ENCODE peak calls at places on chromosomes 6 and 20, in seven cellular contexts. C is germinal center; I is Ammon's horn; U is SK-MEL-5; E is CD8-positive, alpha-beta T cell; M is stimulated activated CD4-positive, alpha-beta T cell treated with anti-CD3 and anti-CD28 coated beads, Interleukin-4, amount 100 ng/mL, for 48 hours; Z is glomerular endothelial cell. S is an unnamed sample.

GRCh38 chr6:134529921-134530320 is 212.0 kb upstream of the SGK1 start:
- DNase-seq in C (no peak), I (no peak), U (no peak), E (no peak), M (no peak), Z (no peak), S (peak)

GRCh38 chr6:27966044-27966443 is 9.0 kb downstream of the OR2B6 start:
- DNase-seq in C (peak), I (no peak), U (no peak), E (no peak), M (no peak), Z (no peak), S (no peak)

GRCh38 chr6:42138190-42138589 is 4.2 kb downstream of the C6orf132 start:
- DNase-seq in C (no peak), I (no peak), U (no peak), E (no peak), M (no peak), Z (no peak), S (no peak)

GRCh38 chr6:11391934-11392777 is 145.4 kb upstream of the TMEM170B start:
- DNase-seq in C (no peak), I (no peak), U (no peak), E (no peak), M (no peak), Z (no peak), S (no peak)

GRCh38 chr6:80527552-80528052 is 421.1 kb downstream of the BCKDHB start:
- DNase-seq in C (no peak), I (no peak), U (no peak), E (no peak), M (no peak), Z (no peak), S (no peak)

GRCh38 chr6:148140772-148141557 is 201.7 kb upstream of the SASH1 start:
- DNase-seq in C (no peak), I (no peak), U (no peak), E (no peak), M (no peak), Z (no peak), S (no peak)

GRCh38 chr6:37103169-37104039 is 66.5 kb upstream of the PIM1 start:
- DNase-seq in C (no peak), I (peak), U (no peak), E (no peak), M (no peak), Z (no peak), S (no peak)

GRCh38 chr20:20083796-20084195 is 31.5 kb downstream of the CFAP61 start:
- DNase-seq in C (peak), I (peak), U (peak), E (no peak), M (no peak), Z (peak), S (peak)

GRCh38 chr6:98670045-98670746 is 164.2 kb upstream of the POU3F2 start:
- DNase-seq in C (no peak), I (no peak), U (no peak), E (no peak), M (no peak), Z (no peak), S (no peak)

GRCh38 chr6:44525761-44526351 is 138.3 kb downstream of the CDC5L start:
- DNase-seq in C (no peak), I (no peak), U (no peak), E (no peak), M (no peak), Z (no peak), S (no peak)

GRCh38 chr6:38187285-38187684 is 367.8 kb downstream of the ZFAND3 start:
- DNase-seq in C (no peak), I (peak), U (no peak), E (no peak), M (no peak), Z (no peak), S (no peak)

GRCh38 chr6:118923035-118923434 is 11.9 kb downstream of the MCM9 start:
- DNase-seq in C (no peak), I (no peak), U (no peak), E (no peak), M (no peak), Z (no peak), S (no peak)

GRCh38 chr6:30743099-30744053 is 889 bp upstream of the FLOT1 start:
- DNase-seq in C (peak), I (peak), U (peak), E (peak), M (no peak), Z (no peak), S (no peak)